ENCODE peak calls at places on chromosomes 3 and 15, in six cellular contexts. Y is stimulated activated naive CD8-positive, alpha-beta T cell treated with anti-CD3 and anti-CD28 coated beads, Interleukin-15, amount 100 ng/mL, for 72 hours; W is occipital lobe; M is activated CD8-positive, alpha-beta memory T cell treated with anti-CD3 and anti-CD28 coated beads, Interleukin-2, amount 50 U/mL, for 48 hours; T is pancreas; J is pons. Q is an unnamed sample.
A peak's percentile ranks its signal among the peaks of the same experiment; 100 is the strongest.

GRCh38 chr15:68795298-68795848 is 25.3 kb downstream of the ANP32A start:
- DNase-seq in Y (peak; percentile 70), W (peak; percentile 93), M (peak; percentile 72), T (peak; percentile 81), J (peak; percentile 96), Q (peak; percentile 86)

GRCh38 chr3:170565495-170565894 is 20.4 kb downstream of the SLC7A14 start:
- DNase-seq in Y (no peak), W (no peak), M (no peak), T (no peak), J (no peak), Q (no peak)

GRCh38 chr3:129838086-129838485 is 55.4 kb downstream of the TMCC1 start:
- DNase-seq in Y (no peak), W (no peak), M (no peak), T (no peak), J (no peak), Q (no peak)

GRCh38 chr3:47250309-47251060 is 32.1 kb downstream of the KIF9 start:
- DNase-seq in Y (no peak), W (no peak), M (no peak), T (no peak), J (peak; percentile 52), Q (no peak)

GRCh38 chr15:78629031-78629715 is 8.4 kb upstream of the CHRNA3 start:
- DNase-seq in Y (no peak), W (no peak), M (peak; percentile 10), T (no peak), J (no peak), Q (no peak)

GRCh38 chr3:45143673-45144670 is 2.2 kb downstream of the CDCP1 start:
- DNase-seq in Y (no peak), W (no peak), M (no peak), T (no peak), J (peak; percentile 60), Q (no peak)

GRCh38 chr3:14000556-14000955 is 120.7 kb upstream of the WNT7A start:
- DNase-seq in Y (no peak), W (no peak), M (no peak), T (no peak), J (no peak), Q (peak; percentile 56)

GRCh38 chr3:155441026-155441425 is 147.5 kb upstream of the STRIT1 start:
- DNase-seq in Y (no peak), W (no peak), M (no peak), T (no peak), J (peak; percentile 8), Q (no peak)

GRCh38 chr3:126109146-126109859 is 25.4 kb upstream of the SLC41A3 start:
- DNase-seq in Y (peak; percentile 5), W (no peak), M (peak; percentile 40), T (no peak), J (no peak), Q (no peak)

GRCh38 chr3:13824521-13825316 is 55.2 kb downstream of the WNT7A start:
- DNase-seq in Y (no peak), W (no peak), M (no peak), T (no peak), J (no peak), Q (no peak)

GRCh38 chr15:70400766-70401541 is 303.2 kb upstream of the TLE3 start:
- DNase-seq in Y (no peak), W (no peak), M (no peak), T (no peak), J (no peak), Q (no peak)

GRCh38 chr3:44109997-44110396 is 131.7 kb upstream of the TOPAZ1 start:
- DNase-seq in Y (no peak), W (no peak), M (no peak), T (no peak), J (no peak), Q (no peak)

GRCh38 chr3:106629215-106629832 is 747.9 kb upstream of the CCDC54 start:
- DNase-seq in Y (no peak), W (no peak), M (no peak), T (no peak), J (no peak), Q (no peak)

GRCh38 chr15:73841756-73842590 is 31.4 kb upstream of the TBC1D21 start:
- DNase-seq in Y (no peak), W (no peak), M (no peak), T (no peak), J (no peak), Q (no peak)

GRCh38 chr15:33089878-33090757 is 104.4 kb downstream of the FMN1 start:
- DNase-seq in Y (no peak), W (no peak), M (no peak), T (no peak), J (no peak), Q (peak; percentile 52)

GRCh38 chr3:194204793-194205065 is 68.8 kb downstream of the HES1 start:
- DNase-seq in Y (no peak), W (no peak), M (no peak), T (no peak), J (no peak), Q (peak; percentile 44)